ENCODE peak calls at places on chromosomes 6 and 20, in six cellular contexts. K, F, I, Y, W and D are unnamed samples.

GRCh38 chr6:293185-294174 is 1.2 kb downstream of the DUSP22 start:
- DNase-seq in Y (peak), W (no peak), I (no peak), F (no peak), K (peak), D (no peak)

GRCh38 chr20:63957004-63957689 is 931 bp upstream of the UCKL1 start:
- DNase-seq in Y (peak), I (peak), F (no peak), W (peak), K (no peak), D (no peak)

GRCh38 chr6:125558907-125559306 is 190.5 kb upstream of the HEY2 start:
- DNase-seq in Y (no peak), F (no peak), I (no peak), W (peak), K (no peak), D (no peak)

GRCh38 chr6:144264270-144265060 is 20.7 kb upstream of the UTRN start:
- DNase-seq in K (no peak), I (no peak), F (peak), Y (no peak), W (peak), D (no peak)

GRCh38 chr6:156651438-156651837 is 125.7 kb upstream of the ARID1B start:
- DNase-seq in Y (no peak), I (no peak), K (no peak), W (no peak), F (no peak), D (no peak)

GRCh38 chr6:170232186-170233002 is 58.5 kb downstream of the DLL1 start:
- DNase-seq in F (no peak), Y (no peak), K (peak), W (peak), I (no peak), D (no peak)

GRCh38 chr6:90420495-90420894 is 123.9 kb upstream of the BACH2 start:
- DNase-seq in Y (no peak), I (no peak), K (no peak), W (no peak), F (no peak), D (no peak)

GRCh38 chr6:46271107-46271506 is 100.3 kb upstream of the ENPP5 start:
- DNase-seq in W (no peak), Y (no peak), F (no peak), K (no peak), I (no peak), D (no peak)

GRCh38 chr6:150231456-150231855 is 88.6 kb downstream of the PPP1R14C start:
- DNase-seq in F (no peak), W (peak), K (no peak), I (no peak), Y (no peak), D (no peak)

GRCh38 chr6:158039571-158040050 is 57.9 kb downstream of the SYNJ2 start:
- DNase-seq in Y (no peak), I (no peak), F (no peak), K (peak), W (no peak), D (peak)
- H3K27ac ChIP-seq in Y (peak), I (no peak), F (peak), K (no peak), W (no peak), D (peak)

DNA sequence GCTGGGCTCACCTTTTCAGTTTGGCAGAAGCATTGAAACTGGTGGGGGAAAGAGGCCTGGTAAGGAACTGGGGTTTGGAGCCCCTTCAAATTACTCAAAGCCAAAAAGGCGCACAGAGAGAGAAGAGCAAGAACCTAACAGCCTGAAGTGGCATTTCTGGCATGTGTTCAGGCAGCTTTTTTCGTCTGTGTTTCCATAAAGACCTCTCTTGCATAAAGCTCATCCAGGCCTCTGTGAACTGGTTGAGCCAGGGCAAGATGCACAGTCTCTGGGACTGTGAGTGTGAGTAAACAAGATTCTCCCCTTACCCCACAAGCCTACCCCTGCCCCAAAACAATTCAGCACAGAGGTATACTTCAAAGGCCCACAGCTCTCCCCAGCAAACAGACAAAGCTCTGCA is 167.8 kb downstream of the QRSL1 start:
- DNase-seq in Y (no peak), K (no peak), F (no peak), W (no peak), I (no peak), D (no peak)
- H3K27ac ChIP-seq in Y (no peak), K (no peak), F (peak), W (no peak), I (no peak), D (no peak)

GRCh38 chr20:23157741-23158140 is 71.6 kb upstream of the CD93 start:
- DNase-seq in F (no peak), I (no peak), Y (peak), W (peak), K (no peak), D (no peak)

GRCh38 chr20:23159923-23160445 is 73.9 kb upstream of the CD93 start:
- DNase-seq in K (no peak), F (no peak), I (no peak), W (no peak), Y (no peak), D (no peak)

GRCh38 chr20:23160536-23161243 is 74.6 kb upstream of the CD93 start:
- DNase-seq in K (no peak), Y (no peak), I (no peak), F (no peak), W (no peak), D (no peak)

GRCh38 chr20:23161244-23161875 is 75.2 kb upstream of the CD93 start:
- DNase-seq in I (no peak), W (peak), Y (no peak), K (no peak), F (no peak), D (no peak)

GRCh38 chr20:23159256-23159922 is 73.3 kb upstream of the CD93 start:
- DNase-seq in F (no peak), I (no peak), K (no peak), Y (no peak), W (no peak), D (no peak)
- H3K27ac ChIP-seq in F (no peak), I (no peak), K (peak), Y (peak), W (peak), D (no peak)

DNA sequence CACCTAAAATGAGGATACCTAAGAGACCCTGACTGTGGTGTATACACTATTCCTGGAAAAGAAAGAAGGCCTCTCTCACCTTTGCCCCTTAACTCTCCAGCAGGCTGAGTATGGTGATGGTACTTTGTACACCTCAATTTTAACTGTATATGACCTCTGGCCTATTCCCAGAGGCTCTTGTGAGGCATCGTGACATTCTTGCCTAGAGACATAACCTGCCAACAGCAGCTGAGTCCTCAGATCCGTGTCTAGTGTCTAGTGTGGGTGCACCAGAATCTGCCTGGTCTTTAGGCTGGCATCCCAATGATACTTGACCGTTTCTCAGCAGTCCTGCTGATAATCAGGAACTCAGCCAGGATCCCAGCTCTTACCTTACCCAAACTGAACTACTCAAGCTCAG is 20.0 kb downstream of the TP53INP2 start:
- DNase-seq in W (no peak), K (no peak), F (no peak), I (no peak), Y (no peak), D (no peak)
- H3K27ac ChIP-seq in W (no peak), K (no peak), F (no peak), I (no peak), Y (no peak), D (no peak)

GRCh38 chr20:19966840-19967239 is 50.3 kb upstream of the NAA20 start:
- DNase-seq in Y (no peak), I (no peak), W (no peak), K (no peak), F (no peak), D (no peak)

GRCh38 chr20:19969507-19970255 is 47.5 kb upstream of the NAA20 start:
- DNase-seq in I (no peak), K (no peak), W (no peak), Y (no peak), F (no peak), D (no peak)

GRCh38 chr20:19968488-19969073 is 48.6 kb upstream of the NAA20 start:
- DNase-seq in W (no peak), K (no peak), Y (no peak), I (no peak), F (no peak), D (no peak)

GRCh38 chr20:19969106-19969505 is 48.1 kb upstream of the NAA20 start:
- DNase-seq in W (no peak), I (no peak), F (no peak), Y (no peak), K (no peak), D (no peak)

DNA sequence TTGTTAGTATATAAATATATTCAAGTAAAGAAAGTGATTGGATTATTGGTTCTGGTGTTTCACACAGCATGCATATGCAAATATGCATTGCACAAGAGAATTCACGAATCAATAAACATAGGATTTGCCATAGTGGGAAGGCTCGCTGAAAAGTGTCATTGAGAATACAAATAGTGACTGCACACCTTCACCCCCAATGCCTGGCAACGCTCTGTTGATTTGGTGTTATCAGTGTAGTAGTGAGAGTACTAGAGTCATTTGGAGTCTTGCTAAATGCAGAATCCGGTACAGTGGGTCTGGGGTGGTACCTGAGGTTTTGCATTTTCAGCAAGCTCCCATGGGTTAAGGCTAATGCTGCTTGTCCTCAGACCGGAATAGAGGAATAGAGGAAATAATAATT is 49.7 kb upstream of the NAA20 start:
- DNase-seq in K (no peak), Y (no peak), F (no peak), I (no peak), W (no peak), D (no peak)
- H3K27ac ChIP-seq in K (no peak), Y (no peak), F (no peak), I (no peak), W (no peak), D (no peak)

DNA sequence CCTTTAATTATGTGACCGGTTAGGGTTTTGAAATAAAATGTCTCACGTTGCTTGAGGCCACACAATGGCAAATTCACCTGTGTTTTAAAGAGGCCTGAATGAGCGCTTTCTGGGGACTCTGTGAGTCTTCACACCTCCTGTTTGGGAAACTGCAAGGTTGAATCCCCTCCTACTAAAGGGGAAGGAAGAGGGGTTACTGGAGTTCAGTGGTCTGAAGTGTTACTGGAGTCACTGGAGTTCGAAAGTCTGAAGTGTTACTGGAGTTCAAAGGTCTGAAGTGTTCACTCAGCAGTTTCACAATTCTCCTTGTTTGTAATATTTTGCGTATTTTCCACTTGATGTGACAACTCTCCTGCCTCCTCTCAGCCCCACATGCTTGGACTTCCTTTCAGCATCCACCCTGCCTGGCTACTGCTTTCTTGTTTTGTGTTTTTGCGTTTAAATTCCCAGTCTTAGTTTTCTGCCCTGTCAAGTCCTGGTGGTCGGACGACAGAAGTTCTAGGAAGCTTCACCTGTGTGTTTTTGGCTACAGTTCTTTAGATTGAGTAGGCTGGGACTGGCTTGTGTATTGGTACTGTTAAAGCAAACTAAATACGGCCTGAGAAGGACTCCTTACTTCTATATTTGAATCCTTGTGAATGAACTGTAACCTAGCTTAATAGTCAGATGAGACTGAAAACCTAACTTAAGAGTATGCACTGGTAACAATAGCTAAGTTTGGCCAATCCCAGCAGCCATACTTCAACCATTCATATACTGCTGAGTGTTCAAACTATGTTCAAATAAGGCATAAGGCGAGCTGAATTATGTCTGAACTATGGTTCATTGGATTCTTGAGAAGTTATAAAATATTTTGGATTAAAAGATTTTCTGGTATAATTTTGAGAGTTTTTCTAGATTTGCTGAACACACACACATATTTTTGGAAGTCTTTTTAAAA is 2.0 kb downstream of the SMPDL3A start:
- DNase-seq in Y (no peak), W (no peak), F (no peak), K (no peak), I (no peak), D (no peak)
- H3K27ac ChIP-seq in Y (peak), W (peak), F (no peak), K (peak), I (no peak), D (peak)

GRCh38 chr6:15331143-15331542 is 85.3 kb downstream of the JARID2 start:
- DNase-seq in W (no peak), F (peak), K (no peak), I (no peak), Y (no peak), D (no peak)
- H3K27ac ChIP-seq in W (peak), F (peak), K (no peak), I (no peak), Y (no peak), D (no peak)